ENCODE peak calls at places on chromosomes 6 and 20, in five cellular contexts. One of them, this sample, is unnamed.

GRCh38 chr20:58084566-58084965 is 143.9 kb downstream of the ANKRD60 start:
- DNase-seq in HEK293T: no peak
- DNase-seq in GM12878: no peak
- DNase-seq in HepG2: no peak
- DNase-seq in H1: peak; percentile 8
- DNase-seq in this sample: no peak

GRCh38 chr6:118725944-118726343 is 74.6 kb upstream of the CEP85L start:
- DNase-seq in HEK293T: no peak
- DNase-seq in GM12878: no peak
- DNase-seq in HepG2: no peak
- DNase-seq in H1: no peak
- DNase-seq in this sample: no peak

GRCh38 chr6:124927806-124928205 is 34.4 kb upstream of the RNF217 start:
- DNase-seq in HEK293T: no peak
- DNase-seq in GM12878: no peak
- DNase-seq in HepG2: no peak
- DNase-seq in H1: no peak
- DNase-seq in this sample: no peak

GRCh38 chr6:139519571-139520031 is 145.2 kb upstream of the CITED2 start:
- DNase-seq in HEK293T: no peak
- DNase-seq in GM12878: no peak
- DNase-seq in HepG2: no peak
- DNase-seq in H1: no peak
- DNase-seq in this sample: no peak

GRCh38 chr6:41346435-41346834 is 11.0 kb downstream of the NCR2 start:
- DNase-seq in HEK293T: no peak
- DNase-seq in GM12878: no peak
- DNase-seq in HepG2: no peak
- DNase-seq in H1: no peak
- DNase-seq in this sample: no peak

GRCh38 chr6:132188865-132189264 is 212.4 kb downstream of the MOXD1 start:
- DNase-seq in HEK293T: no peak
- DNase-seq in GM12878: no peak
- DNase-seq in HepG2: no peak
- DNase-seq in H1: no peak
- DNase-seq in this sample: no peak

GRCh38 chr6:41074692-41075436 is 2.1 kb downstream of the NFYA start:
- DNase-seq in HEK293T: no peak
- DNase-seq in GM12878: no peak
- DNase-seq in HepG2: peak; percentile 60
- DNase-seq in H1: no peak
- DNase-seq in this sample: no peak

GRCh38 chr6:53340536-53340935 is 8.2 kb downstream of the ELOVL5 start:
- DNase-seq in HEK293T: no peak
- DNase-seq in GM12878: no peak
- DNase-seq in HepG2: no peak
- DNase-seq in H1: no peak
- DNase-seq in this sample: no peak

GRCh38 chr6:144217264-144217663 is 66.9 kb downstream of the STX11 start:
- DNase-seq in HEK293T: no peak
- DNase-seq in GM12878: no peak
- DNase-seq in HepG2: peak; percentile 30
- DNase-seq in H1: no peak
- DNase-seq in this sample: no peak

GRCh38 chr6:111086685-111087084 is 618 bp upstream of the SLC16A10 start:
- DNase-seq in HEK293T: no peak
- DNase-seq in GM12878: no peak
- DNase-seq in HepG2: no peak
- DNase-seq in H1: no peak
- DNase-seq in this sample: no peak

GRCh38 chr6:153613719-153614455 is 425.2 kb upstream of the OPRM1 start:
- DNase-seq in HEK293T: no peak
- DNase-seq in GM12878: no peak
- DNase-seq in HepG2: no peak
- DNase-seq in H1: no peak
- DNase-seq in this sample: no peak

GRCh38 chr6:127481628-127482027 is 22.4 kb upstream of the KIAA0408 start:
- DNase-seq in HEK293T: no peak
- DNase-seq in GM12878: no peak
- DNase-seq in HepG2: no peak
- DNase-seq in H1: no peak
- DNase-seq in this sample: no peak

GRCh38 chr6:168096271-168096764 is 17.3 kb upstream of the FRMD1 start:
- DNase-seq in HEK293T: no peak
- DNase-seq in GM12878: no peak
- DNase-seq in HepG2: no peak
- DNase-seq in H1: no peak
- DNase-seq in this sample: no peak

GRCh38 chr6:158284340-158285210 is 27.7 kb upstream of the TULP4 start:
- DNase-seq in HEK293T: no peak
- DNase-seq in GM12878: no peak
- DNase-seq in HepG2: no peak
- DNase-seq in H1: no peak
- DNase-seq in this sample: peak; percentile 11

GRCh38 chr6:85482206-85483040 is 32.5 kb downstream of the NT5E start:
- DNase-seq in HEK293T: no peak
- DNase-seq in GM12878: no peak
- DNase-seq in HepG2: no peak
- DNase-seq in H1: no peak
- DNase-seq in this sample: no peak

GRCh38 chr20:7637184-7637583 is 303.1 kb downstream of the HAO1 start:
- DNase-seq in HEK293T: no peak
- DNase-seq in GM12878: no peak
- DNase-seq in HepG2: no peak
- DNase-seq in H1: no peak
- DNase-seq in this sample: no peak

GRCh38 chr20:11850901-11851300 is 66.8 kb upstream of the BTBD3 start:
- DNase-seq in HEK293T: no peak
- DNase-seq in GM12878: no peak
- DNase-seq in HepG2: no peak
- DNase-seq in H1: no peak
- DNase-seq in this sample: no peak

GRCh38 chr6:169167581-169168301 is 85.9 kb downstream of the THBS2 start:
- DNase-seq in HEK293T: peak; percentile 42
- DNase-seq in GM12878: no peak
- DNase-seq in HepG2: no peak
- DNase-seq in H1: no peak
- DNase-seq in this sample: no peak

GRCh38 chr6:9178066-9178465 is 742.7 kb upstream of the SLC35B3 start:
- DNase-seq in HEK293T: no peak
- DNase-seq in GM12878: no peak
- DNase-seq in HepG2: no peak
- DNase-seq in H1: no peak
- DNase-seq in this sample: no peak

GRCh38 chr6:9168669-9169068 is 733.3 kb upstream of the SLC35B3 start:
- DNase-seq in HEK293T: no peak
- DNase-seq in GM12878: no peak
- DNase-seq in HepG2: no peak
- DNase-seq in H1: no peak
- DNase-seq in this sample: no peak

GRCh38 chr6:9172096-9172495 is 736.8 kb upstream of the SLC35B3 start:
- DNase-seq in HEK293T: no peak
- DNase-seq in GM12878: no peak
- DNase-seq in HepG2: no peak
- DNase-seq in H1: no peak
- DNase-seq in this sample: no peak

GRCh38 chr6:9173229-9173628 is 737.9 kb upstream of the SLC35B3 start:
- DNase-seq in HEK293T: no peak
- DNase-seq in GM12878: no peak
- DNase-seq in HepG2: no peak
- DNase-seq in H1: no peak
- DNase-seq in this sample: no peak
- TF ChIP-seq SUZ12 in HEK293T: no peak
- TF ChIP-seq SUZ12 in GM12878: no peak
- TF ChIP-seq SUZ12 in HepG2: no peak
- TF ChIP-seq SUZ12 in H1: no peak
- TF ChIP-seq SUZ12 in this sample: no peak

GRCh38 chr20:49979030-49979832 is 3.5 kb upstream of the SNAI1 start:
- DNase-seq in HEK293T: peak; percentile 77
- DNase-seq in GM12878: no peak
- DNase-seq in HepG2: peak; percentile 56
- DNase-seq in H1: peak; percentile 92
- DNase-seq in this sample: peak; percentile 57
- TF ChIP-seq SUZ12 in HEK293T: no peak
- TF ChIP-seq SUZ12 in GM12878: no peak
- TF ChIP-seq SUZ12 in HepG2: peak; percentile 27
- TF ChIP-seq SUZ12 in H1: no peak
- TF ChIP-seq SUZ12 in this sample: no peak

DNA sequence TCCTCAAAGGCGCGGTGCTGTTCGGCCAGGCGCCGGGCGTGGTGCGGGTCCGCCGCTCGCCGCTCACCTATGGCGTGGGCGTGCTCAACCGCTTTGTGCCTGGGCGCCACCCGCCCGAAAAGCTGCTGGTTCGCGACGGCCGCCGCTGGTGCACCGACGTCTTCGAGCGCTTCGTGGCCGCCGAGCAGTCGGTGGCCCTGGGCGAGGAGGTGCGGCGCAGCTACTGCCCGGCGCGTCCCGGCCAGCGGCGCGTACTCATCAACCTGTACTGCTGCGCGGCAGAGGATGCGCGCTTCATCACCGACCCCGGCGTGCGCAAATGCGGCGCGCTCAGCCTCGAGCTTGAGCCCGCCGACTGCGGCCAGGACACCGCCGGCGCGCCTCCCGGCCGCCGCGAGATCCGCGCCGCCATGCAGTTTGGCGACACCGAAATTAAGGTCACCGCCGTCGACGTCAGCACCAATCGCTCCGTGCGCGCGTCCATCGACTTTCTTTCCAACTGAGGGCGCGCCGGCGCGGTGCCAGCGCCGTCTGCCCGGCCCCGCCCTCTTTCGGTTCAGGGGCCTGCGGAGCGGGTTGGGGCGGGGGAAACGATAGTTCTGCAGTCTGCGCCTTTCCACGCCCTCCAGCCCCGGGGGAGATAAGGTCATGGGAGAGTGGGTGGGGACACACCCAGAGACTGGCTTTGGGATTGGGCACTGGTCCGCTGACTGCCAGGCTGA is 15.7 kb downstream of the ADISSP start:
- DNase-seq in HEK293T: no peak
- DNase-seq in GM12878: no peak
- DNase-seq in HepG2: no peak
- DNase-seq in H1: peak; percentile 89
- DNase-seq in this sample: peak; percentile 40
- TF ChIP-seq SUZ12 in HEK293T: no peak
- TF ChIP-seq SUZ12 in GM12878: no peak
- TF ChIP-seq SUZ12 in HepG2: no peak
- TF ChIP-seq SUZ12 in H1: no peak
- TF ChIP-seq SUZ12 in this sample: no peak

DNA sequence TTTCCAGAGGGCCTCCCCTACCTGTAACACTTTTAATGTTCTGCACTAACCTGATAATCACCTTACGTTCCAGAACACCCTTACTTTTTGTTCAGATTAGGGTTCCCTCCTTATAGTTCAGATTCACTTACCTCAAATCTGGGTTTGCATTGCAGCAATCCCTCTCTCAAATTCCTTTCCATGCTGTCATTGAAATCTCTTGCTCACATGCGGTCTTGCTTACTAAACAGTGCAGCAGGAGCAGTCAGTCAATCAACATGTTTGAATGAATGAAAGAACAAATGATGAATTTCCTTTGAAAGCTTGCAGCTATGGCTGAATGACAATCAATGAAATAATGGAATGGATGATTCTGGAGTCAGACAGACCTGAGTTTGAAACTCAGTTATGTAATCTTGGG is 200.1 kb downstream of the HIVEP2 start:
- DNase-seq in HEK293T: no peak
- DNase-seq in GM12878: no peak
- DNase-seq in HepG2: no peak
- DNase-seq in H1: no peak
- DNase-seq in this sample: no peak
- TF ChIP-seq SUZ12 in HEK293T: no peak
- TF ChIP-seq SUZ12 in GM12878: no peak
- TF ChIP-seq SUZ12 in HepG2: no peak
- TF ChIP-seq SUZ12 in H1: no peak
- TF ChIP-seq SUZ12 in this sample: no peak

GRCh38 chr6:3398755-3399671 is 57.8 kb downstream of the SLC22A23 start:
- DNase-seq in HEK293T: no peak
- DNase-seq in GM12878: no peak
- DNase-seq in HepG2: peak; percentile 54
- DNase-seq in H1: no peak
- DNase-seq in this sample: no peak
- TF ChIP-seq SUZ12 in HEK293T: no peak
- TF ChIP-seq SUZ12 in GM12878: no peak
- TF ChIP-seq SUZ12 in HepG2: no peak
- TF ChIP-seq SUZ12 in H1: no peak
- TF ChIP-seq SUZ12 in this sample: no peak

DNA sequence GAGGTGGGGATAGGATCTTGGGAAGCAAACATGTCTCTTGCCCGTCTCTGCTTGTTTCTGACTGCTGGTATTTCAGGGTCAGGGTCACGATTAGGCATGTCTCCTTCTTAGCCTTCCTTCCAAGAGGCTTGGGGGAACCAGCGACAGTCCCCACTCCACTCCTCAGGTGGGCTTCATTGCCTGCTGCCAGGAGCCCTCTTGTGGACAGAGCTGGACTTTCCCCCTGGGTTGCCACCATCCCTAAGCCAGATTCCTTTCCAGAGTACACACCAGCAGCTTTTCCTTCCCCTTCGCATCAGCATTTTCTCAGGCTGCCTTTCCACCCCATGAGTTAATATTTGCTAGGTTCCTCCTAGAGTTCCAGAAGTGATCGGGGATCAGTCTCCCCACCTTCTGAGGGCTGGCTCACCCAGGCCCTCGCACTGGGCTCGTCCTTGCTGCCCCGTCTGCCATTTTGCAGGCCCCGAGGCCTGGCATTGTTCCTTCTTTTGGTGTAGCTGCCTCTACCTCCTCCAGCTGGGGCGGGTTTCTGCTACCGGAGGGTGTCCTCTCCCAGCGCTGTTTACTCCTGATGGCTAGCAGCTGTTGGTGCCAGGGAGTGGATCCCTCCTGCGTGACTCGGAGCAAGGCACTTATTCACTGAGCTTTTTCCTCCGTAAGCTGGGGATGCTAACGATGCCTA is 8.8 kb upstream of the C20orf144 start:
- DNase-seq in HEK293T: peak; percentile 82
- DNase-seq in GM12878: no peak
- DNase-seq in HepG2: peak; percentile 75
- DNase-seq in H1: peak; percentile 86
- DNase-seq in this sample: no peak
- TF ChIP-seq SUZ12 in HEK293T: no peak
- TF ChIP-seq SUZ12 in GM12878: no peak
- TF ChIP-seq SUZ12 in HepG2: no peak
- TF ChIP-seq SUZ12 in H1: no peak
- TF ChIP-seq SUZ12 in this sample: no peak